ENCODE peak calls at places on chromosomes 2 and 18, in five cellular contexts. K is PC-3, N is GM23248, V is IMR-90, B is thoracic aorta. G is an unnamed sample. For H3K36me3, the result is how much of the 10 kb centered on the place peaks cover.

GRCh38 chr2:68743531-68743930 is 8.9 kb downstream of the ARHGAP25 start:
- DNase-seq in K (no peak), N (no peak), V (no peak), B (no peak), G (no peak)

GRCh38 chr18:63161032-63161727 is 158.4 kb downstream of the BCL2 start:
- DNase-seq in K (no peak), N (no peak), V (no peak), B (no peak), G (no peak)

GRCh38 chr18:12032786-12033642 is 51.7 kb downstream of the IMPA2 start:
- DNase-seq in K (peak), N (peak), V (peak), B (no peak), G (no peak)

GRCh38 chr2:17857016-17857415 is 21.5 kb upstream of the KCNS3 start:
- DNase-seq in K (peak), N (peak), V (peak), B (no peak), G (no peak)

GRCh38 chr2:164849506-164849905 is 7.9 kb upstream of the COBLL1 start:
- DNase-seq in K (no peak), N (no peak), V (no peak), B (no peak), G (no peak)

GRCh38 chr18:25399554-25399953 is 47.6 kb upstream of the ZNF521 start:
- DNase-seq in K (peak), N (peak), V (peak), B (no peak), G (no peak)

GRCh38 chr2:209208211-209208610 is 215.6 kb upstream of the MAP2 start:
- DNase-seq in K (peak), N (peak), V (no peak), B (no peak), G (no peak)

GRCh38 chr2:28639836-28640235 is 111.8 kb upstream of the PPP1CB start:
- DNase-seq in K (peak), N (no peak), V (no peak), B (no peak), G (no peak)

GRCh38 chr2:23397483-23397882 is 12.5 kb downstream of the KLHL29 start:
- DNase-seq in K (no peak), N (no peak), V (no peak), B (no peak), G (no peak)

GRCh38 chr2:202122975-202123765 is 50.1 kb downstream of the KIAA2012 start:
- DNase-seq in K (no peak), N (peak), V (peak), B (no peak), G (no peak)

GRCh38 chr18:45059695-45060094 is 379.0 kb downstream of the SETBP1 start:
- DNase-seq in K (peak), N (peak), V (peak), B (no peak), G (no peak)

GRCh38 chr2:28137221-28137620 is 246.7 kb downstream of the BABAM2 start:
- DNase-seq in K (peak), N (peak), V (peak), B (no peak), G (no peak)

DNA sequence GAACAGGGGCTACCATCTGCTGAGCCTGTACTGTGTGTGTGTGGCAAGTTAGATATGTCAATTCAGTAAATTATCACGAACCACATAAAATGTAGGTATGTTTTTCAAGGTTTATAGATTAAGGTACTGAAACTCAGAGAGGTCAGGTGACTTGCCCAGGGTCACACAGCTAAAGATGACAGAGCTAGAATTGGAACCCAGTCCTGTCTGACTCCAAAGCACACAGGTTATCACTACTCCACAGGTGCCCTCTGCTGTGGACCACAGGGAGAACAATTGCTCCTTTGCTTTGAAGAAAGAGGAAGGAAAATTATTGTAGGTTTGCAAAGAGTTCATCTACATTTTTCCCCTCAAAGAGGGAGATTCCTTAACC is 229.7 kb upstream of the AGAP1 start:
- DNase-seq in K (peak), N (no peak), V (no peak), B (no peak), G (no peak)
- H3K27ac ChIP-seq in K (peak), N (peak), V (peak), B (no peak), G (no peak)

GRCh38 chr2:175435012-175435411 is 253.5 kb upstream of the ATP5MC3 start:
- DNase-seq in K (no peak), N (no peak), V (no peak), B (no peak), G (no peak)
- H3K36me3 ChIP-seq in K (under half), N (under half), V (under half), B (under half), G (under half)

DNA sequence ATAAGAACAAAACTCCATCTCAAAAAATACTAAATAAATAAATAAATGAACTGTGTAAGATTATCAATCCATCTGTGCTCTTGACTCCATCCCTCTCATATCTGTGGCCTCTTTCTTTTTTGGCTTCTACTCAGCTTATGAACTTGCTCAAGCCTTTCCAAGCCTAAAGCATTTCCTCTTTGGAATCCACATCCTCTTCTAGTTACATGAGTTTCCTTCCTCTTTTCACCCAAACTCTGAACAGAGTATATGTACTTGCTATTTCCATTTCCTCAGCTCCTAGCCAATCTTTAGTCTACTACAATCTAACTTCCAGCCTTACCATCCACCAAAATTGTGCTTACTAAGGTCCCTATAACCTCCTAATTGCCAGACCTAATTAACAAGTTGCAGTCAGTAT is 2.4 kb upstream of the DNAJC10 start:
- DNase-seq in K (no peak), N (no peak), V (no peak), B (no peak), G (no peak)
- H3K4me3 ChIP-seq in K (no peak), N (no peak), V (no peak), B (no peak), G (no peak)

GRCh38 chr2:3603536-3604206 is 8.8 kb downstream of the COLEC11 start:
- DNase-seq in K (no peak), N (no peak), V (no peak), B (no peak), G (no peak)
- H3K27ac ChIP-seq in K (no peak), N (no peak), V (no peak), B (no peak), G (no peak)

GRCh38 chr2:54772110-54772509 is 48.6 kb downstream of the EML6 start:
- DNase-seq in K (peak), N (peak), V (peak), B (no peak), G (no peak)
- H3K36me3 ChIP-seq in K (under half), N (under half), V (under half), B (under half), G (under half)

DNA sequence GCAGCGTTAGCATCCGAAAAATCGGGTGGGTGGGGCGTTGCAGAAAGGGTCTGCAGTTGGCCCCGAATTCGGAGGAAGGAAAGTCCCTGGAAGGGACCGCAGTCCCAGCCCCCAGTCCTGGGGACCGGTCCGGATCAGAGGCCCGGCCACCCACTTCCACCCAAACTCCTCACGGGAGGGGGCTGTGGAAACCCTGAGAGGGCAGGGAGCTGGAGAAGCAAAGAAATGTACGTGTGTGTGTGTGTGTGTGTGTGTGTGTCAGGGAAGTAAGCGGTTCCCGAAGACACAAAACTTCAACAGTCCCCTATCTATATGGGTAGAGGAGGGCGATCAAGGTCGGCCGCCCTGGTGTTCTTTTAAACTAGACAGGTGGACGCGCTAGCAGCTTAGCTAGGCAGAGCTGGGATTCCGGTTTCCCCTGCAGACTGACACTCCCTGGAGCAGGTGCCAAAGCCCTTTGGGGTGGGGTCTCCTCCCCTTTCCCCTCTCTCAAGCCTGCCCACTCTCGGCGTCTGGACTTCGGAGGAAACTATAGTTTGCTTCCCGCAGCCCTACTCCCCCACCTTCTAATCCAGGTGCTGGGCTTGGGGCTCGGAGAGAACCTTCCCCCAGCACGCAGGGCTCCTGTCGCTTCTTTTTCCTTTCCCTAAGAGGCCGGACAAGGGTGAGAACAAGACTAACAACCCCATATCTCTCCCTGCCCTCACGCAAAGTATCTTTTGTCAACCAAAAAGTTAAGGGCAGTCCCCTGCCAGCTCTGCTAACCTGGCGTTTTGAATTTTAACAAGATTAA is 4.8 kb upstream of the ONECUT2 start:
- DNase-seq in K (no peak), N (no peak), V (no peak), B (no peak), G (no peak)
- H3K4me3 ChIP-seq in K (no peak), N (no peak), V (no peak), B (peak), G (no peak)

G was measured in ascending aorta.